ENCODE peak calls at places on chromosomes 7 and 10, in seven cellular contexts. Z is hepatic stellate cell, H is lung, U is HCT116, C is HL-60, O is nephron progenitor cell, F is fibroblast of the aortic adventitia. W is an unnamed sample.

GRCh38 chr7:19519443-19519977 is 189.3 kb downstream of the POLR1F start:
- DNase-seq in H (no peak), U (no peak), C (no peak), F (no peak), Z (no peak), O (no peak), W (peak; percentile 62)

GRCh38 chr10:73879296-73880173 is 5.2 kb upstream of the CAMK2G start:
- DNase-seq in Z (peak; percentile 78), H (peak; percentile 89), O (peak; percentile 81), C (peak; percentile 85), F (peak; percentile 78), U (peak; percentile 81), W (peak; percentile 42)

GRCh38 chr10:73584737-73585136 is 6.4 kb downstream of the USP54 start:
- DNase-seq in O (no peak), C (no peak), H (no peak), F (no peak), U (no peak), Z (no peak), W (no peak)

GRCh38 chr10:100728928-100729876 is 16.2 kb upstream of the PAX2 start:
- DNase-seq in Z (peak; percentile 62), F (peak; percentile 18), H (no peak), O (peak; percentile 81), C (no peak), U (peak; percentile 87), W (no peak)

GRCh38 chr10:60123668-60124067 is 217.3 kb upstream of the CCDC6 start:
- DNase-seq in C (no peak), U (no peak), Z (no peak), H (no peak), F (no peak), O (no peak), W (no peak)

GRCh38 chr10:89522463-89522862 is 12.9 kb downstream of the SLC16A12 start:
- DNase-seq in C (no peak), O (no peak), Z (no peak), H (no peak), U (no peak), F (peak; percentile 36), W (no peak)

GRCh38 chr7:137818036-137818435 is 28.7 kb downstream of the DGKI start:
- DNase-seq in U (no peak), H (no peak), F (peak; percentile 19), Z (no peak), C (no peak), O (no peak), W (no peak)

GRCh38 chr10:132328738-132329137 is 3.3 kb upstream of the LRRC27 start:
- DNase-seq in C (no peak), Z (no peak), F (peak; percentile 89), U (no peak), O (no peak), H (no peak), W (no peak)

GRCh38 chr7:51141451-51141971 is 175.1 kb downstream of the COBL start:
- DNase-seq in H (no peak), O (no peak), U (no peak), Z (peak; percentile 29), F (peak; percentile 73), C (no peak), W (peak; percentile 9)

GRCh38 chr7:23898619-23899018 is 188.6 kb downstream of the STK31 start:
- DNase-seq in C (no peak), H (no peak), O (no peak), Z (no peak), F (no peak), U (no peak), W (no peak)